ENCODE peak calls at places on chromosomes 13 and 19, in seven cellular contexts. One of them, this sample, is unnamed.

GRCh38 chr13:97258801-97259200 is 36.7 kb downstream of the MBNL2 start:
- DNase-seq in GM04503: peak
- DNase-seq in activated B cell treated with CpG ODN at 0.5 μM for 24 hours: no peak
- DNase-seq in foreskin fibroblast: no peak
- DNase-seq in progenitor cell of endocrine pancreas: no peak
- DNase-seq in anterior cingulate cortex: no peak
- DNase-seq in T-helper 2 cell: no peak
- DNase-seq in this sample: peak

GRCh38 chr19:44305457-44305856 is 632 bp upstream of the ZNF235 start:
- DNase-seq in foreskin fibroblast: no peak
- DNase-seq in activated B cell treated with CpG ODN at 0.5 μM for 24 hours: no peak
- DNase-seq in anterior cingulate cortex: no peak
- DNase-seq in progenitor cell of endocrine pancreas: no peak
- DNase-seq in T-helper 2 cell: no peak
- DNase-seq in GM04503: no peak
- DNase-seq in this sample: no peak

GRCh38 chr13:51733656-51734334 is 70.2 kb downstream of the DHRS12 start:
- DNase-seq in T-helper 2 cell: no peak
- DNase-seq in GM04503: no peak
- DNase-seq in foreskin fibroblast: no peak
- DNase-seq in anterior cingulate cortex: no peak
- DNase-seq in progenitor cell of endocrine pancreas: no peak
- DNase-seq in activated B cell treated with CpG ODN at 0.5 μM for 24 hours: no peak
- DNase-seq in this sample: no peak

GRCh38 chr19:45901432-45901903 is 945 bp downstream of the MYPOP start:
- DNase-seq in anterior cingulate cortex: no peak
- DNase-seq in foreskin fibroblast: no peak
- DNase-seq in progenitor cell of endocrine pancreas: no peak
- DNase-seq in T-helper 2 cell: peak
- DNase-seq in activated B cell treated with CpG ODN at 0.5 μM for 24 hours: peak
- DNase-seq in GM04503: no peak
- DNase-seq in this sample: no peak

GRCh38 chr19:44367024-44367423 is 10.5 kb upstream of the ZNF112 start:
- DNase-seq in T-helper 2 cell: no peak
- DNase-seq in activated B cell treated with CpG ODN at 0.5 μM for 24 hours: no peak
- DNase-seq in anterior cingulate cortex: no peak
- DNase-seq in progenitor cell of endocrine pancreas: no peak
- DNase-seq in GM04503: no peak
- DNase-seq in foreskin fibroblast: no peak
- DNase-seq in this sample: no peak

GRCh38 chr19:5046339-5047039 is 77.6 kb downstream of the KDM4B start:
- DNase-seq in anterior cingulate cortex: no peak
- DNase-seq in GM04503: peak
- DNase-seq in activated B cell treated with CpG ODN at 0.5 μM for 24 hours: no peak
- DNase-seq in foreskin fibroblast: peak
- DNase-seq in T-helper 2 cell: no peak
- DNase-seq in progenitor cell of endocrine pancreas: no peak
- DNase-seq in this sample: peak

GRCh38 chr19:34497112-34497805 is 15.7 kb downstream of the WTIP start:
- DNase-seq in foreskin fibroblast: no peak
- DNase-seq in progenitor cell of endocrine pancreas: no peak
- DNase-seq in GM04503: no peak
- DNase-seq in anterior cingulate cortex: no peak
- DNase-seq in activated B cell treated with CpG ODN at 0.5 μM for 24 hours: no peak
- DNase-seq in T-helper 2 cell: no peak
- DNase-seq in this sample: no peak

GRCh38 chr13:112725346-112726017 is 35.6 kb downstream of the ATP11A start:
- DNase-seq in anterior cingulate cortex: no peak
- DNase-seq in activated B cell treated with CpG ODN at 0.5 μM for 24 hours: no peak
- DNase-seq in foreskin fibroblast: no peak
- DNase-seq in GM04503: no peak
- DNase-seq in T-helper 2 cell: no peak
- DNase-seq in progenitor cell of endocrine pancreas: no peak
- DNase-seq in this sample: no peak

GRCh38 chr13:38979891-38980627 is 10.6 kb downstream of the STOML3 start:
- DNase-seq in T-helper 2 cell: no peak
- DNase-seq in GM04503: no peak
- DNase-seq in activated B cell treated with CpG ODN at 0.5 μM for 24 hours: no peak
- DNase-seq in anterior cingulate cortex: peak
- DNase-seq in progenitor cell of endocrine pancreas: no peak
- DNase-seq in foreskin fibroblast: no peak
- DNase-seq in this sample: no peak

GRCh38 chr13:100100115-100100879 is 11.4 kb downstream of the PCCA start:
- DNase-seq in foreskin fibroblast: peak
- DNase-seq in progenitor cell of endocrine pancreas: no peak
- DNase-seq in T-helper 2 cell: no peak
- DNase-seq in GM04503: no peak
- DNase-seq in activated B cell treated with CpG ODN at 0.5 μM for 24 hours: no peak
- DNase-seq in anterior cingulate cortex: no peak
- DNase-seq in this sample: peak

GRCh38 chr13:40371531-40372125 is 294.8 kb downstream of the FOXO1 start:
- DNase-seq in activated B cell treated with CpG ODN at 0.5 μM for 24 hours: no peak
- DNase-seq in progenitor cell of endocrine pancreas: no peak
- DNase-seq in GM04503: no peak
- DNase-seq in T-helper 2 cell: no peak
- DNase-seq in foreskin fibroblast: no peak
- DNase-seq in anterior cingulate cortex: no peak
- DNase-seq in this sample: no peak

GRCh38 chr13:30002577-30002976 is 152.2 kb upstream of the UBL3 start:
- DNase-seq in GM04503: peak
- DNase-seq in progenitor cell of endocrine pancreas: no peak
- DNase-seq in T-helper 2 cell: no peak
- DNase-seq in activated B cell treated with CpG ODN at 0.5 μM for 24 hours: no peak
- DNase-seq in foreskin fibroblast: peak
- DNase-seq in anterior cingulate cortex: no peak
- DNase-seq in this sample: peak

GRCh38 chr13:110444226-110444653 is 117.3 kb downstream of the RAB20 start:
- DNase-seq in foreskin fibroblast: peak
- DNase-seq in anterior cingulate cortex: no peak
- DNase-seq in activated B cell treated with CpG ODN at 0.5 μM for 24 hours: no peak
- DNase-seq in T-helper 2 cell: no peak
- DNase-seq in progenitor cell of endocrine pancreas: no peak
- DNase-seq in GM04503: no peak
- DNase-seq in this sample: peak

GRCh38 chr13:28429685-28430290 is 65.1 kb downstream of the FLT1 start:
- DNase-seq in anterior cingulate cortex: no peak
- DNase-seq in progenitor cell of endocrine pancreas: no peak
- DNase-seq in foreskin fibroblast: no peak
- DNase-seq in activated B cell treated with CpG ODN at 0.5 μM for 24 hours: peak
- DNase-seq in T-helper 2 cell: no peak
- DNase-seq in GM04503: no peak
- DNase-seq in this sample: no peak

GRCh38 chr19:49403404-49404187 is 15.5 kb downstream of the KASH5 start:
- DNase-seq in progenitor cell of endocrine pancreas: no peak
- DNase-seq in activated B cell treated with CpG ODN at 0.5 μM for 24 hours: no peak
- DNase-seq in T-helper 2 cell: no peak
- DNase-seq in anterior cingulate cortex: no peak
- DNase-seq in foreskin fibroblast: no peak
- DNase-seq in GM04503: no peak
- DNase-seq in this sample: peak

GRCh38 chr13:66996503-66996902 is 233.6 kb downstream of the PCDH9 start:
- DNase-seq in anterior cingulate cortex: no peak
- DNase-seq in GM04503: no peak
- DNase-seq in progenitor cell of endocrine pancreas: no peak
- DNase-seq in T-helper 2 cell: no peak
- DNase-seq in foreskin fibroblast: peak
- DNase-seq in activated B cell treated with CpG ODN at 0.5 μM for 24 hours: no peak
- DNase-seq in this sample: no peak

GRCh38 chr19:18869231-18869575 is 26.8 kb downstream of the CERS1 start:
- DNase-seq in progenitor cell of endocrine pancreas: no peak
- DNase-seq in T-helper 2 cell: no peak
- DNase-seq in activated B cell treated with CpG ODN at 0.5 μM for 24 hours: no peak
- DNase-seq in GM04503: no peak
- DNase-seq in foreskin fibroblast: no peak
- DNase-seq in anterior cingulate cortex: no peak
- DNase-seq in this sample: no peak

GRCh38 chr13:27960362-27961226 is 8.5 kb downstream of the CDX2 start:
- DNase-seq in T-helper 2 cell: no peak
- DNase-seq in activated B cell treated with CpG ODN at 0.5 μM for 24 hours: no peak
- DNase-seq in foreskin fibroblast: no peak
- DNase-seq in GM04503: no peak
- DNase-seq in anterior cingulate cortex: no peak
- DNase-seq in progenitor cell of endocrine pancreas: peak
- DNase-seq in this sample: peak

GRCh38 chr13:92994056-92994455 is 232.6 kb upstream of the GPC6 start:
- DNase-seq in progenitor cell of endocrine pancreas: no peak
- DNase-seq in T-helper 2 cell: no peak
- DNase-seq in anterior cingulate cortex: no peak
- DNase-seq in GM04503: no peak
- DNase-seq in foreskin fibroblast: peak
- DNase-seq in activated B cell treated with CpG ODN at 0.5 μM for 24 hours: no peak
- DNase-seq in this sample: peak

GRCh38 chr19:4559569-4559968 is at the start of gene SEMA6B:
- DNase-seq in foreskin fibroblast: peak
- DNase-seq in progenitor cell of endocrine pancreas: no peak
- DNase-seq in anterior cingulate cortex: no peak
- DNase-seq in activated B cell treated with CpG ODN at 0.5 μM for 24 hours: no peak
- DNase-seq in GM04503: no peak
- DNase-seq in T-helper 2 cell: no peak
- DNase-seq in this sample: peak

GRCh38 chr19:3580156-3580955 is 4.9 kb upstream of the GIPC3 start:
- DNase-seq in T-helper 2 cell: no peak
- DNase-seq in progenitor cell of endocrine pancreas: no peak
- DNase-seq in activated B cell treated with CpG ODN at 0.5 μM for 24 hours: no peak
- DNase-seq in foreskin fibroblast: peak
- DNase-seq in anterior cingulate cortex: no peak
- DNase-seq in GM04503: peak
- DNase-seq in this sample: peak

GRCh38 chr13:58024103-58024502 is 392.6 kb downstream of the PCDH17 start:
- DNase-seq in progenitor cell of endocrine pancreas: no peak
- DNase-seq in foreskin fibroblast: no peak
- DNase-seq in activated B cell treated with CpG ODN at 0.5 μM for 24 hours: no peak
- DNase-seq in GM04503: no peak
- DNase-seq in anterior cingulate cortex: no peak
- DNase-seq in T-helper 2 cell: no peak
- DNase-seq in this sample: no peak

GRCh38 chr13:112187527-112188297 is 120.8 kb downstream of the SOX1 start:
- DNase-seq in activated B cell treated with CpG ODN at 0.5 μM for 24 hours: no peak
- DNase-seq in anterior cingulate cortex: no peak
- DNase-seq in progenitor cell of endocrine pancreas: no peak
- DNase-seq in T-helper 2 cell: no peak
- DNase-seq in GM04503: no peak
- DNase-seq in foreskin fibroblast: no peak
- DNase-seq in this sample: no peak

This sample was measured in brain microvascular endothelial cell.